ENCODE peak calls at places on chromosomes 3 and 15, in five cellular contexts. N, B, S, K and W are unnamed samples.

GRCh38 chr15:84715442-84716035 is 400 bp downstream of the SEC11A start:
- DNase-seq in B (peak; percentile 41), S (no peak), K (peak; percentile 41), N (peak; percentile 32), W (no peak)

GRCh38 chr15:80689716-80690115 is 5.4 kb upstream of the ABHD17C start:
- DNase-seq in K (peak; percentile 70), S (no peak), N (no peak), B (no peak), W (no peak)

GRCh38 chr15:68618339-68619302 is 39.8 kb downstream of the CORO2B start:
- DNase-seq in N (no peak), B (no peak), S (no peak), K (peak; percentile 71), W (no peak)

GRCh38 chr3:184618793-184619192 is 57.2 kb downstream of the EPHB3 start:
- DNase-seq in B (no peak), K (no peak), N (no peak), S (no peak), W (no peak)

GRCh38 chr15:96160269-96160668 is 170.2 kb upstream of the NR2F2 start:
- DNase-seq in S (no peak), K (peak; percentile 43), N (peak; percentile 86), B (no peak), W (no peak)

GRCh38 chr3:191566469-191566868 is 105.5 kb downstream of the PYDC2 start:
- DNase-seq in S (no peak), N (no peak), B (no peak), K (peak; percentile 45), W (no peak)

GRCh38 chr15:101692799-101693198 is 31.5 kb downstream of the TARS3 start:
- DNase-seq in K (no peak), N (no peak), B (no peak), S (no peak), W (no peak)

GRCh38 chr15:69673236-69673881 is 220.7 kb downstream of the RPLP1 start:
- DNase-seq in N (no peak), S (no peak), K (no peak), B (no peak), W (no peak)

GRCh38 chr3:150286390-150287147 is 121.5 kb upstream of the TSC22D2 start:
- DNase-seq in K (peak; percentile 49), B (peak; percentile 59), S (no peak), N (no peak), W (no peak)

GRCh38 chr3:168071535-168071934 is 24.2 kb downstream of the GOLIM4 start:
- DNase-seq in S (no peak), K (peak; percentile 97), B (no peak), N (no peak), W (no peak)

GRCh38 chr3:142502187-142502985 is 54.5 kb upstream of the XRN1 start:
- DNase-seq in S (no peak), N (no peak), B (no peak), K (no peak), W (no peak)
- H3K4me3 ChIP-seq in S (no peak overlapping the region), N (no peak overlapping the region), B (no peak overlapping the region), K (no peak overlapping the region), W (no peak overlapping the region)

DNA sequence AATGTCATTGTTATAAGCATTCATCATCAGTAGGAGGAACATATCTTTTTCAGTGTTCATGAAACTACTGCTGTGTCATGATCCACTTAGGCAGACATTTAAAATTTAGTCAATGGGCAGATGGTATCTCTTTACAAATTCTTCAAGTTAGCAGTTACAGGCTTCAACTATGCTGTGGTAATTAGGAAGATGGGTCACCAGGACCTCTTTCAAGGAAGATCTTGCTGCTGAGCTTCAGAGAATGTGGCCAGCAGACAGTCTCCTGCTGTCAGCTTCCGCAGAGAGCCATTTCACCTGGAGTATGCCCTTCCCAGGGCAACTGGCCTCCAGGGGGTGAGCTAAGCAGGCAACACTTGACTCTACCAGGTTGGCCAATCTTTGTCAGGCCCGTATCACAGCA is 19.4 kb downstream of the IFT57 start:
- DNase-seq in B (no peak), K (peak; percentile 48), S (no peak), N (no peak), W (no peak)
- TF ChIP-seq CTCF in B (no peak), K (no peak), S (no peak), N (no peak), W (no peak)

GRCh38 chr15:33846151-33846550 is 122.1 kb upstream of the CHRM5 start:
- DNase-seq in S (no peak), N (no peak), B (no peak), K (no peak), W (no peak)
- H3K27ac ChIP-seq in S (no peak overlapping the region), N (no peak overlapping the region), B (no peak overlapping the region), K (no peak overlapping the region), W (no peak overlapping the region)

GRCh38 chr3:169268942-169269460 is 394.5 kb downstream of the MECOM start:
- DNase-seq in K (no peak), N (no peak), S (no peak), B (no peak), W (no peak)

GRCh38 chr3:169266986-169267385 is 396.5 kb downstream of the MECOM start:
- DNase-seq in S (no peak), N (no peak), K (no peak), B (no peak), W (no peak)

GRCh38 chr3:169264711-169265110 is 398.8 kb downstream of the MECOM start:
- DNase-seq in B (no peak), N (peak; percentile 70), S (peak; percentile 64), K (peak; percentile 47), W (no peak)

GRCh38 chr3:169266351-169266750 is 397.2 kb downstream of the MECOM start:
- DNase-seq in B (no peak), S (no peak), K (no peak), N (no peak), W (no peak)

DNA sequence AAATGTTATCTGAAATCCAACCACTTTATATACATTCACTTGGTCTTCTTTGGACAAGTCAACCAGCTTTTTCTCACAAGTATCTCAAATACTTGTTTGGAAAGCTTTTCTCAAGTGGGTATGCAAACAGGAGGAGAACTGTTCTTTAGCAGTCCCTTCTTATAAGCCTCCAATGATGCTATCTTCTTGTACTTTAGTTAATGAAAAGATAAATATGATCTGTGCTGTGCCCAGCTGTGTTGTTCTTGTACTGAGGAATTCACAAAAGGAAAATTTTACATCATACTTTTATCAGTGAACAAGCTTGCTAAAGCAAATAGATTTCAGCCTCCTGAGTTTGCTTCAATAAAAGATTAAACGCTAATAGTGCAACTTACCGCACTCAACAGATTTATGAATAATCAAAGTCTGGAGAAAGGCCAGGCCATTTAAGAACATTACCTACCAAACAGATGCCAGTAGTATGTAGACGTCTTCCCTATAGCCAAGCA is 395.2 kb downstream of the MECOM start:
- DNase-seq in N (no peak), B (no peak), K (no peak), S (no peak), W (no peak)
- H3K4me3 ChIP-seq in N (no peak overlapping the region), B (no peak overlapping the region), K (no peak overlapping the region), S (no peak overlapping the region), W (no peak overlapping the region)

GRCh38 chr15:49323207-49323606 is 99.8 kb upstream of the FGF7 start:
- DNase-seq in S (no peak), N (no peak), B (no peak), K (peak; percentile 16), W (no peak)

GRCh38 chr15:49315543-49315942 is 107.5 kb upstream of the FGF7 start:
- DNase-seq in N (no peak), S (no peak), B (no peak), K (no peak), W (no peak)

GRCh38 chr15:49314729-49315128 is 108.3 kb upstream of the FGF7 start:
- DNase-seq in S (no peak), N (no peak), B (no peak), K (no peak), W (no peak)

GRCh38 chr15:49320337-49320736 is 102.7 kb upstream of the FGF7 start:
- DNase-seq in S (no peak), B (no peak), N (no peak), K (no peak), W (no peak)
- TF ChIP-seq CTCF in S (no peak), B (no peak), N (no peak), K (no peak), W (no peak)